ENCODE peak calls at places on chromosomes 12 and 14, in eight cellular contexts. One of them, this sample, is unnamed.

GRCh38 chr14:67942311-67942710 is 122.7 kb downstream of the RAD51B start:
- DNase-seq in astrocyte of the cerebellum: no peak
- DNase-seq in GM23338: no peak
- DNase-seq in SK-N-SH: no peak
- DNase-seq in heart left ventricle: no peak
- DNase-seq in heart right ventricle: no peak
- DNase-seq in cardiac fibroblast: no peak
- DNase-seq in bronchial epithelial cell: peak
- DNase-seq in this sample: no peak

GRCh38 chr12:121857322-121858246 is 1.1 kb downstream of the HPD start:
- DNase-seq in astrocyte of the cerebellum: no peak
- DNase-seq in GM23338: no peak
- DNase-seq in SK-N-SH: no peak
- DNase-seq in heart left ventricle: no peak
- DNase-seq in heart right ventricle: no peak
- DNase-seq in cardiac fibroblast: peak
- DNase-seq in bronchial epithelial cell: no peak
- DNase-seq in this sample: no peak

GRCh38 chr12:75717902-75718301 is 206.5 kb upstream of the KRR1 start:
- DNase-seq in astrocyte of the cerebellum: no peak
- DNase-seq in GM23338: no peak
- DNase-seq in SK-N-SH: no peak
- DNase-seq in heart left ventricle: no peak
- DNase-seq in heart right ventricle: no peak
- DNase-seq in cardiac fibroblast: no peak
- DNase-seq in bronchial epithelial cell: no peak
- DNase-seq in this sample: no peak

GRCh38 chr12:49345048-49345839 is 1.4 kb upstream of the DNAJC22 start:
- DNase-seq in astrocyte of the cerebellum: no peak
- DNase-seq in GM23338: peak
- DNase-seq in SK-N-SH: peak
- DNase-seq in heart left ventricle: peak
- DNase-seq in heart right ventricle: no peak
- DNase-seq in cardiac fibroblast: no peak
- DNase-seq in bronchial epithelial cell: no peak
- DNase-seq in this sample: no peak

GRCh38 chr12:114152890-114153289 is 186.8 kb upstream of the RBM19 start:
- DNase-seq in astrocyte of the cerebellum: no peak
- DNase-seq in GM23338: no peak
- DNase-seq in SK-N-SH: no peak
- DNase-seq in heart left ventricle: no peak
- DNase-seq in heart right ventricle: no peak
- DNase-seq in cardiac fibroblast: no peak
- DNase-seq in bronchial epithelial cell: no peak
- DNase-seq in this sample: no peak

GRCh38 chr12:122888232-122888752 is 7.6 kb downstream of the VPS37B start:
- DNase-seq in astrocyte of the cerebellum: peak
- DNase-seq in GM23338: peak
- DNase-seq in SK-N-SH: no peak
- DNase-seq in heart left ventricle: no peak
- DNase-seq in heart right ventricle: peak
- DNase-seq in cardiac fibroblast: peak
- DNase-seq in bronchial epithelial cell: peak
- DNase-seq in this sample: peak

GRCh38 chr12:9870311-9870866 is 1.2 kb upstream of the CLEC2B start:
- DNase-seq in astrocyte of the cerebellum: no peak
- DNase-seq in GM23338: no peak
- DNase-seq in SK-N-SH: no peak
- DNase-seq in heart left ventricle: no peak
- DNase-seq in heart right ventricle: no peak
- DNase-seq in cardiac fibroblast: peak
- DNase-seq in bronchial epithelial cell: no peak
- DNase-seq in this sample: peak

GRCh38 chr14:61511558-61511924 is 183.8 kb upstream of the HIF1A start:
- DNase-seq in astrocyte of the cerebellum: no peak
- DNase-seq in GM23338: no peak
- DNase-seq in SK-N-SH: no peak
- DNase-seq in heart left ventricle: no peak
- DNase-seq in heart right ventricle: no peak
- DNase-seq in cardiac fibroblast: no peak
- DNase-seq in bronchial epithelial cell: peak
- DNase-seq in this sample: no peak

GRCh38 chr12:105910030-105910429 is 228.7 kb downstream of the NUAK1 start:
- DNase-seq in astrocyte of the cerebellum: no peak
- DNase-seq in GM23338: no peak
- DNase-seq in SK-N-SH: no peak
- DNase-seq in heart left ventricle: no peak
- DNase-seq in heart right ventricle: no peak
- DNase-seq in cardiac fibroblast: peak
- DNase-seq in bronchial epithelial cell: peak
- DNase-seq in this sample: no peak

GRCh38 chr12:50638482-50638880 is 125.4 kb upstream of the ATF1 start:
- DNase-seq in astrocyte of the cerebellum: no peak
- DNase-seq in GM23338: no peak
- DNase-seq in SK-N-SH: no peak
- DNase-seq in heart left ventricle: no peak
- DNase-seq in heart right ventricle: no peak
- DNase-seq in cardiac fibroblast: no peak
- DNase-seq in bronchial epithelial cell: peak
- DNase-seq in this sample: no peak

GRCh38 chr14:51691176-51691575 is 39.5 kb downstream of the FRMD6 start:
- DNase-seq in astrocyte of the cerebellum: no peak
- DNase-seq in GM23338: no peak
- DNase-seq in SK-N-SH: no peak
- DNase-seq in heart left ventricle: no peak
- DNase-seq in heart right ventricle: no peak
- DNase-seq in cardiac fibroblast: peak
- DNase-seq in bronchial epithelial cell: peak
- DNase-seq in this sample: no peak

GRCh38 chr14:20530771-20531571 is 25.6 kb downstream of the RNASE10 start:
- DNase-seq in astrocyte of the cerebellum: peak
- DNase-seq in GM23338: peak
- DNase-seq in SK-N-SH: peak
- DNase-seq in heart left ventricle: peak
- DNase-seq in heart right ventricle: peak
- DNase-seq in cardiac fibroblast: peak
- DNase-seq in bronchial epithelial cell: peak
- DNase-seq in this sample: peak

GRCh38 chr14:99133563-99134332 is 138.2 kb downstream of the BCL11B start:
- DNase-seq in astrocyte of the cerebellum: no peak
- DNase-seq in GM23338: peak
- DNase-seq in SK-N-SH: peak
- DNase-seq in heart left ventricle: no peak
- DNase-seq in heart right ventricle: no peak
- DNase-seq in cardiac fibroblast: no peak
- DNase-seq in bronchial epithelial cell: no peak
- DNase-seq in this sample: no peak

GRCh38 chr12:6536894-6537579 is 2.7 kb downstream of the GAPDH start:
- DNase-seq in astrocyte of the cerebellum: no peak
- DNase-seq in GM23338: no peak
- DNase-seq in SK-N-SH: no peak
- DNase-seq in heart left ventricle: no peak
- DNase-seq in heart right ventricle: no peak
- DNase-seq in cardiac fibroblast: peak
- DNase-seq in bronchial epithelial cell: no peak
- DNase-seq in this sample: no peak

GRCh38 chr12:21428241-21428640 is 9.2 kb upstream of the PYROXD1 start:
- DNase-seq in astrocyte of the cerebellum: peak
- DNase-seq in GM23338: no peak
- DNase-seq in SK-N-SH: no peak
- DNase-seq in heart left ventricle: no peak
- DNase-seq in heart right ventricle: no peak
- DNase-seq in cardiac fibroblast: peak
- DNase-seq in bronchial epithelial cell: no peak
- DNase-seq in this sample: peak

GRCh38 chr12:81835783-81836182 is 76.6 kb upstream of the PPFIA2 start:
- DNase-seq in astrocyte of the cerebellum: no peak
- DNase-seq in GM23338: no peak
- DNase-seq in SK-N-SH: no peak
- DNase-seq in heart left ventricle: no peak
- DNase-seq in heart right ventricle: no peak
- DNase-seq in cardiac fibroblast: no peak
- DNase-seq in bronchial epithelial cell: no peak
- DNase-seq in this sample: no peak

GRCh38 chr12:59055204-59055839 is 135.0 kb upstream of the LRIG3 start:
- DNase-seq in astrocyte of the cerebellum: no peak
- DNase-seq in GM23338: no peak
- DNase-seq in SK-N-SH: no peak
- DNase-seq in heart left ventricle: no peak
- DNase-seq in heart right ventricle: no peak
- DNase-seq in cardiac fibroblast: peak
- DNase-seq in bronchial epithelial cell: peak
- DNase-seq in this sample: peak

GRCh38 chr14:72924332-72924731 is 1.9 kb upstream of the DCAF4 start:
- DNase-seq in astrocyte of the cerebellum: no peak
- DNase-seq in GM23338: no peak
- DNase-seq in SK-N-SH: peak
- DNase-seq in heart left ventricle: peak
- DNase-seq in heart right ventricle: peak
- DNase-seq in cardiac fibroblast: no peak
- DNase-seq in bronchial epithelial cell: no peak
- DNase-seq in this sample: no peak

GRCh38 chr14:31420013-31420318 is 384 bp downstream of the HEATR5A start:
- DNase-seq in astrocyte of the cerebellum: no peak
- DNase-seq in GM23338: peak
- DNase-seq in SK-N-SH: peak
- DNase-seq in heart left ventricle: peak
- DNase-seq in heart right ventricle: peak
- DNase-seq in cardiac fibroblast: no peak
- DNase-seq in bronchial epithelial cell: peak
- DNase-seq in this sample: no peak

GRCh38 chr14:55556929-55557623 is 22.9 kb upstream of the KTN1 start:
- DNase-seq in astrocyte of the cerebellum: peak
- DNase-seq in GM23338: no peak
- DNase-seq in SK-N-SH: peak
- DNase-seq in heart left ventricle: peak
- DNase-seq in heart right ventricle: peak
- DNase-seq in cardiac fibroblast: peak
- DNase-seq in bronchial epithelial cell: peak
- DNase-seq in this sample: peak

GRCh38 chr12:23356440-23356839 is 593.0 kb downstream of the SOX5 start:
- DNase-seq in astrocyte of the cerebellum: no peak
- DNase-seq in GM23338: no peak
- DNase-seq in SK-N-SH: no peak
- DNase-seq in heart left ventricle: no peak
- DNase-seq in heart right ventricle: no peak
- DNase-seq in cardiac fibroblast: no peak
- DNase-seq in bronchial epithelial cell: no peak
- DNase-seq in this sample: no peak

GRCh38 chr12:23356927-23357708 is 592.4 kb downstream of the SOX5 start:
- DNase-seq in astrocyte of the cerebellum: no peak
- DNase-seq in GM23338: no peak
- DNase-seq in SK-N-SH: no peak
- DNase-seq in heart left ventricle: no peak
- DNase-seq in heart right ventricle: no peak
- DNase-seq in cardiac fibroblast: no peak
- DNase-seq in bronchial epithelial cell: no peak
- DNase-seq in this sample: no peak

GRCh38 chr12:23359975-23360638 is 589.4 kb downstream of the SOX5 start:
- DNase-seq in astrocyte of the cerebellum: no peak
- DNase-seq in GM23338: no peak
- DNase-seq in SK-N-SH: no peak
- DNase-seq in heart left ventricle: no peak
- DNase-seq in heart right ventricle: no peak
- DNase-seq in cardiac fibroblast: no peak
- DNase-seq in bronchial epithelial cell: no peak
- DNase-seq in this sample: no peak

GRCh38 chr12:23361971-23362370 is 587.5 kb downstream of the SOX5 start:
- DNase-seq in astrocyte of the cerebellum: no peak
- DNase-seq in GM23338: peak
- DNase-seq in SK-N-SH: no peak
- DNase-seq in heart left ventricle: no peak
- DNase-seq in heart right ventricle: no peak
- DNase-seq in cardiac fibroblast: no peak
- DNase-seq in bronchial epithelial cell: no peak
- DNase-seq in this sample: no peak
- TF ChIP-seq CTCF in astrocyte of the cerebellum: peak
- TF ChIP-seq CTCF in GM23338: peak
- TF ChIP-seq CTCF in SK-N-SH: no peak
- TF ChIP-seq CTCF in heart left ventricle: no peak
- TF ChIP-seq CTCF in heart right ventricle: no peak
- TF ChIP-seq CTCF in cardiac fibroblast: no peak
- TF ChIP-seq CTCF in bronchial epithelial cell: no peak
- TF ChIP-seq CTCF in this sample: no peak

DNA sequence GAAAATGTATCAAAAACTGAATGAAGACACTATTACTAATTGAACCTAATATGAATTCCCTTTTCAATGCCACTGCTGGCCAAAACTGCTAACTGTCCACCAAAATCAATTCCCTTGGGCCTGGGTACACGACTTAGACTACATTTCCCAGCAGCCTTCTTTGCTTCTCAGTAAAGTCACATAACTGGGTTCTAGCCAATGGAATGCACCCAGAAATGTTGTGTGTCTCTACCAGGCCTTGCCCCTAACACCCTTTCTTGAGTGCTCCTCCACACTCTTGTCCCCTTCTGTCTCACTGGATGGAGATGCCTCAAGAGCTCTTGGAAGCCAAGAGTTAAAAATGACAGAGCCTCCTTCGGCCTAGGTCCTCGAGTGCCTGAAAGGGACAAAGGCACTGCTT is 156.8 kb downstream of the PPM1H start:
- DNase-seq in astrocyte of the cerebellum: no peak
- DNase-seq in GM23338: no peak
- DNase-seq in SK-N-SH: no peak
- DNase-seq in heart left ventricle: no peak
- DNase-seq in heart right ventricle: no peak
- DNase-seq in cardiac fibroblast: no peak
- DNase-seq in bronchial epithelial cell: no peak
- DNase-seq in this sample: no peak
- H3K4me3 ChIP-seq in astrocyte of the cerebellum: no peak
- H3K4me3 ChIP-seq in GM23338: no peak
- H3K4me3 ChIP-seq in SK-N-SH: no peak
- H3K4me3 ChIP-seq in heart left ventricle: no peak
- H3K4me3 ChIP-seq in heart right ventricle: no peak
- H3K4me3 ChIP-seq in cardiac fibroblast: no peak
- H3K4me3 ChIP-seq in bronchial epithelial cell: no peak
- H3K4me3 ChIP-seq in this sample: no peak

DNA sequence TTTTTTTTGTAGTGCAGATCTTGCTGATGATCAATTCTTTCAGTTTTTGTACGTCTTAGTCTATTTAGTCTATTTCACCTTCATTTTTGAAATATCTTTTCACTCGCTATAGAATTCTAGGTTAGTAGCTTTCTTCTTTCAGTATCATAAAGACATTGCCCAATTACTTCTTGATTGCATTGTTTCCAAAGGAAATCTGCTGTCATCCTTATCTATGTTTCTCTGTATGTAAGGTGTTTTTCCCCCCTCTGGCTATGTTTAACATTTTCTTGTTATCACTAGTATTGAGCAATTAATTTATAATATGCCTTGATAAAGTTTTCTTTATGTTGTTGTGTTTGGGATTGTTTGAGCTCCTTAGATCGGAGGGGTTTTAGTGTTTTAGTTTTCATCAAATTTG is 171.9 kb downstream of the BMP4 start:
- DNase-seq in astrocyte of the cerebellum: no peak
- DNase-seq in GM23338: no peak
- DNase-seq in SK-N-SH: no peak
- DNase-seq in heart left ventricle: no peak
- DNase-seq in heart right ventricle: no peak
- DNase-seq in cardiac fibroblast: no peak
- DNase-seq in bronchial epithelial cell: no peak
- DNase-seq in this sample: no peak
- TF ChIP-seq CTCF in astrocyte of the cerebellum: no peak
- TF ChIP-seq CTCF in GM23338: no peak
- TF ChIP-seq CTCF in SK-N-SH: no peak
- TF ChIP-seq CTCF in heart left ventricle: no peak
- TF ChIP-seq CTCF in heart right ventricle: no peak
- TF ChIP-seq CTCF in cardiac fibroblast: no peak
- TF ChIP-seq CTCF in bronchial epithelial cell: no peak
- TF ChIP-seq CTCF in this sample: no peak

GRCh38 chr12:79782197-79782890 is 91.6 kb upstream of the PAWR start:
- DNase-seq in astrocyte of the cerebellum: peak
- DNase-seq in GM23338: no peak
- DNase-seq in SK-N-SH: no peak
- DNase-seq in heart left ventricle: no peak
- DNase-seq in heart right ventricle: no peak
- DNase-seq in cardiac fibroblast: peak
- DNase-seq in bronchial epithelial cell: no peak
- DNase-seq in this sample: peak
- H3K4me3 ChIP-seq in astrocyte of the cerebellum: no peak
- H3K4me3 ChIP-seq in GM23338: no peak
- H3K4me3 ChIP-seq in SK-N-SH: no peak
- H3K4me3 ChIP-seq in heart left ventricle: no peak
- H3K4me3 ChIP-seq in heart right ventricle: no peak
- H3K4me3 ChIP-seq in cardiac fibroblast: no peak
- H3K4me3 ChIP-seq in bronchial epithelial cell: no peak
- H3K4me3 ChIP-seq in this sample: no peak